ENCODE peak calls at places on chromosomes 2 and 18, in eight cellular contexts. S is tibial artery; U is cardiac muscle cell; J is ovary; B is CD8-positive, alpha-beta memory T cell; M is colonic mucosa; V is A549; T is neural progenitor cell. I is an unnamed sample.

GRCh38 chr2:218809515-218809914 is 22.1 kb downstream of the PRKAG3 start:
- DNase-seq in J (no peak), T (no peak), M (no peak), V (no peak), B (no peak), S (no peak), U (no peak), I (no peak)

GRCh38 chr18:12333650-12334279 is 25.7 kb downstream of the TUBB6 start:
- DNase-seq in T (no peak), M (no peak), V (no peak), B (no peak), J (no peak), S (no peak), U (no peak), I (no peak)

GRCh38 chr2:31688282-31688681 is 107.5 kb upstream of the SRD5A2 start:
- DNase-seq in J (no peak), M (no peak), V (no peak), U (no peak), T (no peak), S (no peak), B (no peak), I (no peak)

GRCh38 chr18:79988925-79989361 is 580 bp upstream of the TXNL4A start:
- DNase-seq in V (no peak), U (peak; percentile 60), J (peak; percentile 41), B (no peak), M (no peak), T (peak; percentile 66), S (no peak), I (peak; percentile 44)

GRCh38 chr2:212427031-212427430 is 111.6 kb downstream of the ERBB4 start:
- DNase-seq in V (no peak), J (no peak), T (no peak), S (no peak), M (no peak), U (no peak), B (no peak), I (no peak)

GRCh38 chr2:204715332-204715731 is 170.1 kb downstream of the PARD3B start:
- DNase-seq in T (no peak), V (no peak), B (no peak), M (no peak), S (no peak), U (no peak), J (no peak), I (no peak)

GRCh38 chr2:33377048-33377447 is 99.4 kb upstream of the RASGRP3 start:
- DNase-seq in T (no peak), M (no peak), J (no peak), B (no peak), U (no peak), V (no peak), S (peak; percentile 70), I (peak; percentile 56)

GRCh38 chr2:241890524-241891235 is 21.2 kb downstream of the RTP5 start:
- DNase-seq in M (no peak), V (no peak), S (no peak), J (no peak), U (no peak), T (no peak), B (no peak), I (no peak)

GRCh38 chr2:43142921-43143438 is 83.4 kb downstream of the ZFP36L2 start:
- DNase-seq in U (no peak), T (no peak), M (peak; percentile 20), B (no peak), V (no peak), J (no peak), S (no peak), I (no peak)

GRCh38 chr2:74457129-74457548 is 1.1 kb upstream of the WBP1 start:
- DNase-seq in M (peak; percentile 42), J (no peak), T (no peak), V (no peak), B (no peak), U (no peak), S (no peak), I (no peak)

GRCh38 chr2:230877131-230877736 is 12.5 kb downstream of the ITM2C start:
- DNase-seq in U (no peak), B (no peak), V (no peak), J (no peak), S (peak; percentile 7), T (no peak), M (peak; percentile 63), I (no peak)

GRCh38 chr2:44389895-44390294 is 28.1 kb downstream of the CAMKMT start:
- DNase-seq in V (no peak), J (no peak), U (no peak), B (no peak), M (no peak), T (no peak), S (no peak), I (no peak)

GRCh38 chr18:22604390-22604985 is 186.8 kb upstream of the CTAGE1 start:
- DNase-seq in M (no peak), S (peak; percentile 64), J (no peak), T (no peak), U (no peak), V (no peak), B (no peak), I (peak; percentile 83)

GRCh38 chr2:16656087-16656486 is 9.5 kb downstream of the CYRIA start:
- DNase-seq in U (no peak), M (no peak), V (no peak), T (peak; percentile 25), B (no peak), S (no peak), J (no peak), I (no peak)

GRCh38 chr2:16660039-16660619 is 5.5 kb downstream of the CYRIA start:
- DNase-seq in T (no peak), B (no peak), V (no peak), J (no peak), S (no peak), M (no peak), U (no peak), I (no peak)

GRCh38 chr2:16655457-16655837 is 10.2 kb downstream of the CYRIA start:
- DNase-seq in B (no peak), M (no peak), U (no peak), S (no peak), V (no peak), J (no peak), T (no peak), I (no peak)

GRCh38 chr2:16656784-16657391 is 8.7 kb downstream of the CYRIA start:
- DNase-seq in V (no peak), M (no peak), J (no peak), U (no peak), S (peak; percentile 69), T (no peak), B (no peak), I (no peak)

GRCh38 chr2:16658082-16658481 is 7.6 kb downstream of the CYRIA start:
- DNase-seq in B (no peak), M (no peak), T (no peak), V (no peak), J (no peak), S (no peak), U (no peak), I (no peak)
- H3K4me1 ChIP-seq in B (peaks cover 6% of the 10 kb centered on the region), M (peaks cover 5% of the 10 kb centered on the region), T (peaks cover 6% of the 10 kb centered on the region), V (no peaks in the 10 kb centered on the region), J (peaks cover 11% of the 10 kb centered on the region), S (no peaks in the 10 kb centered on the region), U (peaks cover 6% of the 10 kb centered on the region), I (peaks cover 5% of the 10 kb centered on the region)

GRCh38 chr2:11743846-11744553 is 2.4 kb upstream of the LPIN1 start:
- DNase-seq in S (peak; percentile 96), J (peak; percentile 93), B (peak; percentile 69), V (peak; percentile 100), T (peak; percentile 91), U (peak; percentile 90), M (peak; percentile 96), I (peak; percentile 100)

GRCh38 chr2:11742317-11742701 is 4.1 kb upstream of the LPIN1 start:
- DNase-seq in B (no peak), U (no peak), M (no peak), T (no peak), S (no peak), J (no peak), V (no peak), I (no peak)

GRCh38 chr2:11742702-11743530 is 3.5 kb upstream of the LPIN1 start:
- DNase-seq in T (no peak), U (no peak), B (no peak), S (no peak), V (no peak), J (no peak), M (no peak), I (no peak)

GRCh38 chr2:11744631-11745394 is 1.6 kb upstream of the LPIN1 start:
- DNase-seq in T (peak; percentile 75), U (peak; percentile 62), V (peak; percentile 60), J (peak; percentile 49), M (peak; percentile 38), S (no peak), B (no peak), I (peak; percentile 34)

DNA sequence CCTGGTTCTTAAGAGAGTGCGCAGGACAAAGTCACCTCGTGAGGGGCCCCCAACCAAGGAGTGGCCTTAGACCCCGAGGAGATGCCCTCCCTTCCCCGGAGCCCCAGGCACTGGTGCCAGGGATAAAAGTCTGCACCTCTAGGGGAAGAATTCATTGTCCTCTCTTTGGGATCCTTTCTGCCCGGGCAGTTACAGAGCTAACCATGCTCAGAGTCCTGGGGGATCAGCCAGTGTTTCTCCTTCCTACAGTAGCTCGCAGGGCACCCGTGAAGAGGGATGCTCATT is 3.0 kb upstream of the LPIN1 start:
- DNase-seq in M (no peak), T (no peak), B (no peak), J (peak; percentile 39), S (no peak), U (no peak), V (no peak), I (no peak)
- H3K4me1 ChIP-seq in M (peaks cover 16% of the 10 kb centered on the region), T (peaks cover 25% of the 10 kb centered on the region), B (peaks cover 42% of the 10 kb centered on the region), J (peaks cover 21% of the 10 kb centered on the region), S (no peaks in the 10 kb centered on the region), U (peaks cover 39% of the 10 kb centered on the region), V (peaks cover 53% of the 10 kb centered on the region), I (peaks cover 24% of the 10 kb centered on the region)

GRCh38 chr2:113899166-113899565 is 9.3 kb downstream of the ACTR3 start:
- DNase-seq in J (no peak), S (no peak), B (no peak), M (no peak), T (no peak), U (no peak), V (no peak), I (no peak)
- H3K4me1 ChIP-seq in J (peaks cover 7% of the 10 kb centered on the region), S (no peaks in the 10 kb centered on the region), B (peaks cover 96% of the 10 kb centered on the region), M (peaks cover 23% of the 10 kb centered on the region), T (no peaks in the 10 kb centered on the region), U (peaks cover 39% of the 10 kb centered on the region), V (peaks cover 74% of the 10 kb centered on the region), I (peaks cover 30% of the 10 kb centered on the region)

GRCh38 chr2:190891913-190892312 is 11.3 kb downstream of the GLS start:
- DNase-seq in U (no peak), J (no peak), B (no peak), S (no peak), M (no peak), V (no peak), T (no peak), I (peak; percentile 39)

GRCh38 chr2:190893157-190893556 is 12.5 kb downstream of the GLS start:
- DNase-seq in S (no peak), M (no peak), T (no peak), V (no peak), B (no peak), U (no peak), J (no peak), I (no peak)

GRCh38 chr2:190891370-190891769 is 10.7 kb downstream of the GLS start:
- DNase-seq in V (no peak), S (no peak), J (no peak), U (no peak), M (no peak), T (no peak), B (no peak), I (no peak)

DNA sequence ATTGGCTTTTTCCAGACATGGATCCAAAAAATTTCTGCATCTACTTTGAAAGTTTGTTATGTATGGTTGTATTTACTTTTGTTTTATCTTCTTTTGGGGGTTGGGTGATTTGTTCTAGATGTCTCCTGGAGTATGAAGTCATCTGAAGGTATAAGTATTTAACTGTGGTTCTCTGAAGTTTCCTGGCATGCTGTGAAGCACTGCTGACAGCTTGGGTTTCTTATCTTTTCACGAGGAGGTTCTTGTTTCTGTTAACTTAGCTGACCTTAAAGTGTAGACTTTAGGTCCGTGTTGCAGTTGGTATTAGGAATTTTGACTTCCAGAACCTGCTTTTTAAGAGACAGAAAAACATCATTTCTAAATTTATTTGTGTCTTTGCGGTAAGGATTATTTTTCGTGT is 15.9 kb downstream of the GLS start:
- DNase-seq in T (no peak), S (no peak), B (no peak), J (no peak), V (no peak), M (no peak), U (peak; percentile 49), I (no peak)
- H3K4me1 ChIP-seq in T (no peaks in the 10 kb centered on the region), S (no peaks in the 10 kb centered on the region), B (peaks cover 5% of the 10 kb centered on the region), J (no peaks in the 10 kb centered on the region), V (peaks cover 90% of the 10 kb centered on the region), M (no peaks in the 10 kb centered on the region), U (peaks cover 33% of the 10 kb centered on the region), I (no peaks in the 10 kb centered on the region)

I was measured in astrocyte.